ENCODE peak calls at places on chromosomes 1 and 21, in seven cellular contexts. Y is RWPE1; H is EL; C is fibroblast of mammary gland; W is activated T-helper 2 cell treated with anti-CD3 and anti-CD28 coated beads, Interferon-gamma antibody, Interleukin-2, Interleukin-4, amounts not matched to agents 10 μg/mL and 5 μg/mL and 100 μg/mL, durations not matched to agents 14 hours and 24 hours and 36 hours; U is Calu3; O is AG10803. P is an unnamed sample.

GRCh38 chr1:2786329-2787162 is 14.9 kb downstream of the TTC34 start:
- DNase-seq in H (no peak), U (peak), Y (no peak), C (no peak), W (peak), O (no peak), P (no peak)

GRCh38 chr1:111214086-111214801 is 13.3 kb upstream of the CHI3L2 start:
- DNase-seq in W (no peak), C (no peak), U (no peak), H (no peak), Y (no peak), O (no peak), P (no peak)

GRCh38 chr1:156781585-156782186 is 14.4 kb downstream of the PRCC start:
- DNase-seq in W (no peak), O (peak), U (no peak), C (peak), Y (no peak), H (peak), P (no peak)

GRCh38 chr1:167136191-167136614 is 42.3 kb downstream of the STYXL2 start:
- DNase-seq in H (peak), O (peak), U (peak), Y (peak), W (no peak), C (peak), P (no peak)

GRCh38 chr21:38289697-38290096 is 32.9 kb downstream of the KCNJ15 start:
- DNase-seq in W (no peak), O (peak), C (peak), Y (peak), H (peak), U (no peak), P (no peak)

GRCh38 chr1:180969429-180969828 is 53.2 kb downstream of the STX6 start:
- DNase-seq in C (no peak), W (no peak), U (no peak), Y (no peak), H (no peak), O (no peak), P (no peak)

GRCh38 chr1:3717041-3717714 is 35.1 kb upstream of the CCDC27 start:
- DNase-seq in W (no peak), C (no peak), O (no peak), U (no peak), H (no peak), Y (peak), P (peak)

GRCh38 chr1:115727706-115728249 is 40.7 kb downstream of the CASQ2 start:
- DNase-seq in Y (no peak), U (peak), O (peak), W (no peak), H (peak), C (peak), P (peak)

GRCh38 chr1:106037526-106037925 is 1018.9 kb upstream of the PRMT6 start:
- DNase-seq in H (no peak), U (no peak), Y (no peak), C (no peak), W (no peak), O (no peak), P (no peak)

GRCh38 chr1:100481320-100481719 is 56.6 kb upstream of the GPR88 start:
- DNase-seq in U (no peak), W (no peak), O (no peak), Y (no peak), C (no peak), H (no peak), P (no peak)

GRCh38 chr1:53511933-53512806 is 53.0 kb downstream of the DMRTB1 start:
- DNase-seq in O (no peak), W (no peak), C (peak), U (no peak), H (peak), Y (no peak), P (no peak)

GRCh38 chr1:241932845-241933244 is 24.7 kb upstream of the BECN2 start:
- DNase-seq in Y (no peak), U (no peak), H (no peak), W (no peak), O (no peak), C (no peak), P (no peak)

GRCh38 chr1:25774921-25775774 is 24.8 kb upstream of the SELENON start:
- DNase-seq in W (peak), U (peak), Y (no peak), C (no peak), H (no peak), O (no peak), P (peak)

GRCh38 chr21:26007911-26008579 is 162.5 kb downstream of the APP start:
- DNase-seq in Y (no peak), O (peak), H (no peak), U (no peak), C (no peak), W (no peak), P (peak)

GRCh38 chr1:64110924-64111777 is 92.3 kb upstream of the UBE2U start:
- DNase-seq in C (peak), Y (no peak), H (peak), O (no peak), W (no peak), U (no peak), P (no peak)

GRCh38 chr1:1325288-1326074 is 879 bp downstream of the CPTP start:
- DNase-seq in U (no peak), C (no peak), H (no peak), W (no peak), Y (no peak), O (no peak), P (no peak)

GRCh38 chr1:100443739-100444571 is 91.6 kb downstream of the CDC14A start:
- DNase-seq in C (peak), W (peak), U (no peak), O (no peak), Y (no peak), H (peak), P (no peak)

GRCh38 chr1:48294656-48295055 is 72.1 kb downstream of the SLC5A9 start:
- DNase-seq in W (no peak), O (no peak), U (no peak), C (peak), Y (peak), H (no peak), P (no peak)